ENCODE peak calls at places on chromosomes 5 and 9, in seven cellular contexts. One of them, this sample, is unnamed.

GRCh38 chr9:133533878-133534277 is 626 bp upstream of the ADAMTSL2 start:
- DNase-seq in retinal pigment epithelial cell: no peak
- DNase-seq in bronchial epithelial cell: no peak
- DNase-seq in dorsolateral prefrontal cortex: no peak
- DNase-seq in fibroblast of mammary gland: peak; percentile 16
- DNase-seq in PC-3: no peak
- DNase-seq in cardiac fibroblast: peak; percentile 8
- DNase-seq in this sample: no peak

GRCh38 chr9:129796029-129796910 is 6.7 kb upstream of the TOR1B start:
- DNase-seq in PC-3: no peak
- DNase-seq in cardiac fibroblast: no peak
- DNase-seq in bronchial epithelial cell: no peak
- DNase-seq in retinal pigment epithelial cell: no peak
- DNase-seq in fibroblast of mammary gland: no peak
- DNase-seq in dorsolateral prefrontal cortex: no peak
- DNase-seq in this sample: no peak

GRCh38 chr5:175690025-175690424 is 32.2 kb downstream of the HRH2 start:
- DNase-seq in bronchial epithelial cell: no peak
- DNase-seq in dorsolateral prefrontal cortex: no peak
- DNase-seq in cardiac fibroblast: no peak
- DNase-seq in fibroblast of mammary gland: no peak
- DNase-seq in retinal pigment epithelial cell: no peak
- DNase-seq in PC-3: no peak
- DNase-seq in this sample: no peak

GRCh38 chr9:97525451-97525850 is 24.0 kb downstream of the TMOD1 start:
- DNase-seq in PC-3: peak; percentile 68
- DNase-seq in cardiac fibroblast: no peak
- DNase-seq in dorsolateral prefrontal cortex: no peak
- DNase-seq in bronchial epithelial cell: peak; percentile 91
- DNase-seq in retinal pigment epithelial cell: no peak
- DNase-seq in fibroblast of mammary gland: no peak
- DNase-seq in this sample: peak; percentile 84

GRCh38 chr5:173410459-173411233 is 82.4 kb upstream of the STC2 start:
- DNase-seq in retinal pigment epithelial cell: no peak
- DNase-seq in cardiac fibroblast: no peak
- DNase-seq in fibroblast of mammary gland: no peak
- DNase-seq in PC-3: no peak
- DNase-seq in dorsolateral prefrontal cortex: no peak
- DNase-seq in bronchial epithelial cell: no peak
- DNase-seq in this sample: no peak

GRCh38 chr9:129317179-129318011 is 139.3 kb upstream of the IER5L start:
- DNase-seq in cardiac fibroblast: peak; percentile 54
- DNase-seq in fibroblast of mammary gland: peak; percentile 69
- DNase-seq in retinal pigment epithelial cell: no peak
- DNase-seq in PC-3: peak; percentile 4
- DNase-seq in bronchial epithelial cell: no peak
- DNase-seq in dorsolateral prefrontal cortex: peak; percentile 87
- DNase-seq in this sample: peak; percentile 59

GRCh38 chr9:136618578-136619547 is 43.9 kb upstream of the EGFL7 start:
- DNase-seq in bronchial epithelial cell: no peak
- DNase-seq in cardiac fibroblast: no peak
- DNase-seq in fibroblast of mammary gland: no peak
- DNase-seq in dorsolateral prefrontal cortex: no peak
- DNase-seq in PC-3: no peak
- DNase-seq in retinal pigment epithelial cell: no peak
- DNase-seq in this sample: no peak

GRCh38 chr5:112682621-112683061 is 55.0 kb upstream of the APC start:
- DNase-seq in bronchial epithelial cell: no peak
- DNase-seq in dorsolateral prefrontal cortex: no peak
- DNase-seq in cardiac fibroblast: no peak
- DNase-seq in fibroblast of mammary gland: peak; percentile 43
- DNase-seq in retinal pigment epithelial cell: no peak
- DNase-seq in PC-3: peak; percentile 33
- DNase-seq in this sample: no peak

GRCh38 chr9:86322973-86323644 is 31.1 kb downstream of the TUT7 start:
- DNase-seq in cardiac fibroblast: peak; percentile 83
- DNase-seq in PC-3: peak; percentile 74
- DNase-seq in bronchial epithelial cell: peak; percentile 22
- DNase-seq in dorsolateral prefrontal cortex: no peak
- DNase-seq in retinal pigment epithelial cell: no peak
- DNase-seq in fibroblast of mammary gland: peak; percentile 93
- DNase-seq in this sample: peak; percentile 14

GRCh38 chr9:81202292-81202691 is 487.1 kb downstream of the TLE1 start:
- DNase-seq in bronchial epithelial cell: no peak
- DNase-seq in cardiac fibroblast: no peak
- DNase-seq in retinal pigment epithelial cell: no peak
- DNase-seq in PC-3: no peak
- DNase-seq in fibroblast of mammary gland: no peak
- DNase-seq in dorsolateral prefrontal cortex: no peak
- DNase-seq in this sample: no peak

GRCh38 chr9:97954550-97954989 is 16.6 kb upstream of the HEMGN start:
- DNase-seq in cardiac fibroblast: peak; percentile 32
- DNase-seq in retinal pigment epithelial cell: no peak
- DNase-seq in bronchial epithelial cell: peak; percentile 63
- DNase-seq in fibroblast of mammary gland: peak; percentile 14
- DNase-seq in dorsolateral prefrontal cortex: no peak
- DNase-seq in PC-3: peak; percentile 57
- DNase-seq in this sample: peak; percentile 64

GRCh38 chr9:93306579-93307091 is 122.7 kb downstream of the WNK2 start:
- DNase-seq in PC-3: no peak
- DNase-seq in fibroblast of mammary gland: no peak
- DNase-seq in retinal pigment epithelial cell: no peak
- DNase-seq in bronchial epithelial cell: no peak
- DNase-seq in cardiac fibroblast: no peak
- DNase-seq in dorsolateral prefrontal cortex: no peak
- DNase-seq in this sample: no peak

GRCh38 chr5:132821791-132822190 is 8.7 kb downstream of the SHROOM1 start:
- DNase-seq in bronchial epithelial cell: no peak
- DNase-seq in dorsolateral prefrontal cortex: no peak
- DNase-seq in fibroblast of mammary gland: peak; percentile 67
- DNase-seq in cardiac fibroblast: peak; percentile 30
- DNase-seq in retinal pigment epithelial cell: no peak
- DNase-seq in PC-3: no peak
- DNase-seq in this sample: no peak

GRCh38 chr9:109139851-109140250 is 20.1 kb upstream of the TMEM245 start:
- DNase-seq in retinal pigment epithelial cell: no peak
- DNase-seq in bronchial epithelial cell: peak; percentile 59
- DNase-seq in dorsolateral prefrontal cortex: no peak
- DNase-seq in fibroblast of mammary gland: no peak
- DNase-seq in cardiac fibroblast: no peak
- DNase-seq in PC-3: no peak
- DNase-seq in this sample: peak; percentile 71

GRCh38 chr9:109138421-109138820 is 18.7 kb upstream of the TMEM245 start:
- DNase-seq in bronchial epithelial cell: no peak
- DNase-seq in cardiac fibroblast: no peak
- DNase-seq in retinal pigment epithelial cell: no peak
- DNase-seq in fibroblast of mammary gland: no peak
- DNase-seq in PC-3: no peak
- DNase-seq in dorsolateral prefrontal cortex: no peak
- DNase-seq in this sample: no peak

GRCh38 chr9:109141375-109141774 is 21.6 kb upstream of the TMEM245 start:
- DNase-seq in bronchial epithelial cell: no peak
- DNase-seq in PC-3: no peak
- DNase-seq in fibroblast of mammary gland: no peak
- DNase-seq in retinal pigment epithelial cell: no peak
- DNase-seq in cardiac fibroblast: no peak
- DNase-seq in dorsolateral prefrontal cortex: no peak
- DNase-seq in this sample: no peak

GRCh38 chr9:109145062-109145461 is 22.0 kb downstream of the FRRS1L start:
- DNase-seq in bronchial epithelial cell: no peak
- DNase-seq in retinal pigment epithelial cell: no peak
- DNase-seq in fibroblast of mammary gland: no peak
- DNase-seq in PC-3: no peak
- DNase-seq in dorsolateral prefrontal cortex: no peak
- DNase-seq in cardiac fibroblast: no peak
- DNase-seq in this sample: no peak

DNA sequence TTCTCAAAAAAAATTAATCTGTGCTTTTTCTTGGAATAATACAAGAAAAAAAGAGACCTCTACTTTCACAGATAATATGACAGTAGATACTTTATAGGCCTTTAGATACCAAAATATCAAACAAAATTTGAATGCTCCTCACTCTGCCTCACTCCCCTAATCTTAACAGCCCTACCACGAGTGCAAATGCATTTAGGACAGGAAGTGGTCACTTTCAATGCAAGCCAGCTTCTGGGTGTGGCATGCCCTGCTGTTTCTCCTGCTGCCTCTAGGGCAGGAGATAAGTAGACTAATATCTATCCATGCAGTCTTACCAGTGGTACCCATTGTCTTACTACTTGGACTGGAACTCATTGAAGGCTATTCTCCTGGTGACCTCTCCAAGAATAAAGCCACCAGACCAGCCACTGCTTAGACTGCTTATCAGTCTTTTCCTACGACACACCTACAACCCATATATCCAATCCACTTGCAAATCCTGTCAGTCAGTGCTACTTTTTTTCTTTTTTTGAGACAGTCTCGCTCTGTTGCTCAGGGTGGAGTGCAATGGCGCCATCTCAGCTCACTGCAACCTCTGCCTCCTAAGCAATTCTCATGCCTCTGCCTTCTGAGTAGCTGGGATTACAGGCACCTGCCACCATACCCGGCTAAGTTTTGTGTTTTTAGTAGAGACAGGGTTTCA is 23.0 kb downstream of the FRRS1L start:
- DNase-seq in dorsolateral prefrontal cortex: no peak
- DNase-seq in fibroblast of mammary gland: peak; percentile 50
- DNase-seq in bronchial epithelial cell: peak; percentile 50
- DNase-seq in retinal pigment epithelial cell: no peak
- DNase-seq in cardiac fibroblast: peak; percentile 40
- DNase-seq in PC-3: peak; percentile 61
- DNase-seq in this sample: peak; percentile 38
- TF ChIP-seq CTCF in dorsolateral prefrontal cortex: no peak
- TF ChIP-seq CTCF in fibroblast of mammary gland: peak; percentile 44
- TF ChIP-seq CTCF in bronchial epithelial cell: peak; percentile 47
- TF ChIP-seq CTCF in retinal pigment epithelial cell: peak; percentile 54
- TF ChIP-seq CTCF in cardiac fibroblast: peak; percentile 50
- TF ChIP-seq CTCF in PC-3: peak; percentile 47
- TF ChIP-seq CTCF in this sample: peak; percentile 48

DNA sequence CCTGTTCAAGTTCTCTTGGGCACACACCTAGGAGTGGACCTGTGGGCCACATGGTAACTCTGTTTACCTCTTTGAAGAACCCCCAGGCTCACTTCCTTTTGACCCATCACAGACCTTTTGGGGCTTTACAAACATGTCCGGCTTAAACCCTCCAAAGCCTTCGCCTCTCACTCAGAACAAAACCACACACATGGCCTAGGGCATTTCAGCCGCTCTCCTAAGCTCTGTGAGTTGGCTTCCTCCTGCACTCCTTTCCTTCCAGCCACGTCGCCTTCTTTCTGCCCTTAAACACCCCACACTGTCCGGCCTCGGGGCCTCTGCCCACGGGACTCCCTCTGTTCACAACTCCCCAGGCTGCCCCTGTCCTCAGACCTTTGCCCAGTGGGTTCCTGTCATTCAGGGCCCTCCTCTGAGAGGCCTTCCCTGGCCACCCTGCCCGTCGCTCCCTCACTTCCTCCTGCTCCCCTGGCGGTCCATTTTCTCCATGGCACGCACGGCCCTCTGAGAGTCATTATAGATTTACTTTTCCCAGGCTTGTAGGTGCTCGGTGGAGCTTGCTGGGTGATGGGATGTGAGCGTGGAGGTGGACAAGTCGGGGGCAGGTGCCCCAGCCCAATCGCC is 1.9 kb downstream of the DOK3 start:
- DNase-seq in PC-3: no peak
- DNase-seq in fibroblast of mammary gland: no peak
- DNase-seq in cardiac fibroblast: no peak
- DNase-seq in retinal pigment epithelial cell: no peak
- DNase-seq in dorsolateral prefrontal cortex: no peak
- DNase-seq in bronchial epithelial cell: no peak
- DNase-seq in this sample: no peak
- H3K4me3 ChIP-seq in PC-3: no peak overlapping the region
- H3K4me3 ChIP-seq in fibroblast of mammary gland: no peak overlapping the region
- H3K4me3 ChIP-seq in cardiac fibroblast: no peak overlapping the region
- H3K4me3 ChIP-seq in retinal pigment epithelial cell: no peak overlapping the region
- H3K4me3 ChIP-seq in dorsolateral prefrontal cortex: no peak overlapping the region
- H3K4me3 ChIP-seq in bronchial epithelial cell: no peak overlapping the region
- H3K4me3 ChIP-seq in this sample: no peak overlapping the region

GRCh38 chr9:117624106-117624505 is 80.1 kb upstream of the TLR4 start:
- DNase-seq in fibroblast of mammary gland: no peak
- DNase-seq in retinal pigment epithelial cell: no peak
- DNase-seq in cardiac fibroblast: peak; percentile 4
- DNase-seq in PC-3: no peak
- DNase-seq in bronchial epithelial cell: no peak
- DNase-seq in dorsolateral prefrontal cortex: no peak
- DNase-seq in this sample: no peak

GRCh38 chr9:117616436-117616835 is 87.8 kb upstream of the TLR4 start:
- DNase-seq in retinal pigment epithelial cell: no peak
- DNase-seq in cardiac fibroblast: no peak
- DNase-seq in PC-3: no peak
- DNase-seq in dorsolateral prefrontal cortex: no peak
- DNase-seq in bronchial epithelial cell: no peak
- DNase-seq in fibroblast of mammary gland: no peak
- DNase-seq in this sample: no peak

GRCh38 chr9:117625154-117625553 is 79.0 kb upstream of the TLR4 start:
- DNase-seq in fibroblast of mammary gland: no peak
- DNase-seq in retinal pigment epithelial cell: no peak
- DNase-seq in PC-3: no peak
- DNase-seq in bronchial epithelial cell: no peak
- DNase-seq in dorsolateral prefrontal cortex: no peak
- DNase-seq in cardiac fibroblast: no peak
- DNase-seq in this sample: no peak

DNA sequence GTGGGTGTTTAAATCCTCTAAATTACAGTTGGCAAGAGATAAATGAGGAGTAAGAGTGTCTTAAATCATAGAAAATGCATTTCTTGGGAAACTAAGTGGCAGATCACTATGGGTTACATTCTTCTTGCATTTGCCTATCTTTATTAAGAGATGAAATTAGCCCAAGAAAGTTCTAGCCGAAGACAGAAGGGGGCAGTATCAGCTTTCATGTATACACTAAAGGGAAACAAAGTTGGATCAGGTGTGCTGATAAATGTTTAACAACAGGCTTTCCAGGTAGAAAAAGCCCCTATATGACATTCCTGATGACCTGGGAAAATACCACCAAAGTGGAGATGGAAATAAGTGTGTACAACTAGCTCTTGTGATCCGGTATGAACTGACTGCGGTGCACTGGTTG is 81.9 kb upstream of the TLR4 start:
- DNase-seq in fibroblast of mammary gland: no peak
- DNase-seq in PC-3: no peak
- DNase-seq in dorsolateral prefrontal cortex: no peak
- DNase-seq in cardiac fibroblast: peak; percentile 12
- DNase-seq in retinal pigment epithelial cell: no peak
- DNase-seq in bronchial epithelial cell: no peak
- DNase-seq in this sample: no peak
- TF ChIP-seq CTCF in fibroblast of mammary gland: no peak
- TF ChIP-seq CTCF in PC-3: peak; percentile 24
- TF ChIP-seq CTCF in dorsolateral prefrontal cortex: no peak
- TF ChIP-seq CTCF in cardiac fibroblast: peak; percentile 17
- TF ChIP-seq CTCF in retinal pigment epithelial cell: peak; percentile 11
- TF ChIP-seq CTCF in bronchial epithelial cell: no peak
- TF ChIP-seq CTCF in this sample: no peak

DNA sequence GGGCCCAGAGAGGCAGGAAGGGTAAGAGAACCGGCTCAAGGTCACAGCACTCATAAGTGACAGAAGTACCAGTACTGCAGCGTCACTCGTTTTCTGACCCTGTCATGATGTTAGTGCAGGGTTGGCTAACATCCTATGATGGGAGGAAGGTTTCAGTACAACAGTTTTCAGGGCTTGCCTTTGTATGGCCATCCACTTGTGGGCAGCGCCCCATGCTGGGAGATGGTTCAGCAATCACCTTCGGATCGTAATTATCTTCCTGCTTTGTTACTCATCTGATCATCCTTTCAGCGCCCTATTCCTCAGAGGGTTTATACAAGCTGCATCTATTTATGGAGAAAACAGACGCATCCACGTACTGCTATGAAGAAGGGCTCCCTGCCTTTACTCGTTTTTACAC is 2.4 kb downstream of the MAP1B start:
- DNase-seq in PC-3: no peak
- DNase-seq in retinal pigment epithelial cell: no peak
- DNase-seq in fibroblast of mammary gland: peak; percentile 32
- DNase-seq in cardiac fibroblast: peak; percentile 55
- DNase-seq in dorsolateral prefrontal cortex: peak; percentile 47
- DNase-seq in bronchial epithelial cell: no peak
- DNase-seq in this sample: peak; percentile 23
- H3K4me3 ChIP-seq in PC-3: peak overlapping the region; percentile 90
- H3K4me3 ChIP-seq in retinal pigment epithelial cell: peak overlapping the region; percentile 84
- H3K4me3 ChIP-seq in fibroblast of mammary gland: peak overlapping the region; percentile 87
- H3K4me3 ChIP-seq in cardiac fibroblast: peak overlapping the region; percentile 94
- H3K4me3 ChIP-seq in dorsolateral prefrontal cortex: peak overlapping the region; percentile 82
- H3K4me3 ChIP-seq in bronchial epithelial cell: no peak overlapping the region
- H3K4me3 ChIP-seq in this sample: no peak overlapping the region

This sample was measured in epithelial cell of esophagus.